ENCODE peak calls at places on chromosomes 2 and 18, in six cellular contexts. P is GM12865, F is GM03348, Y is GF-D8, O is LoVo, D is H9. N is an unnamed sample.

GRCh38 chr2:10538224-10538894 is 90.2 kb upstream of the ODC1 start:
- DNase-seq in D (no peak), P (no peak), F (peak), Y (no peak), O (peak), N (peak)

GRCh38 chr18:49560277-49561126 is 1.4 kb upstream of the LIPG start:
- DNase-seq in P (no peak), O (peak), D (peak), Y (no peak), F (peak), N (no peak)

GRCh38 chr2:69122271-69122670 is 109.3 kb downstream of the ANTXR1 start:
- DNase-seq in O (no peak), F (peak), D (no peak), Y (no peak), P (no peak), N (no peak)

GRCh38 chr18:71919211-71919610 is 624.9 kb downstream of the CBLN2 start:
- DNase-seq in P (no peak), F (no peak), D (no peak), Y (no peak), O (no peak), N (no peak)

GRCh38 chr2:20175267-20175666 is 49.7 kb downstream of the SDC1 start:
- DNase-seq in O (no peak), Y (no peak), F (no peak), P (no peak), D (peak), N (no peak)

GRCh38 chr18:48828713-48829442 is 121.9 kb downstream of the SMAD7 start:
- DNase-seq in O (no peak), Y (no peak), F (no peak), D (peak), P (no peak), N (no peak)

GRCh38 chr2:105243961-105244360 is 2.4 kb downstream of the GPR45 start:
- DNase-seq in P (no peak), Y (no peak), O (no peak), D (peak), F (no peak), N (no peak)

GRCh38 chr2:163601377-163601776 is 134.4 kb downstream of the FIGN start:
- DNase-seq in D (no peak), P (no peak), Y (no peak), F (no peak), O (no peak), N (no peak)

GRCh38 chr18:78771496-78772368 is 207.9 kb upstream of the SALL3 start:
- DNase-seq in P (no peak), D (no peak), F (no peak), Y (no peak), O (no peak), N (no peak)

GRCh38 chr2:185291035-185291647 is 447.5 kb upstream of the FSIP2 start:
- DNase-seq in D (peak), P (peak), Y (peak), F (no peak), O (peak), N (peak)

GRCh38 chr2:176130153-176130916 is 830 bp downstream of the HOXD8 start:
- DNase-seq in D (peak), F (peak), P (no peak), O (peak), Y (no peak), N (no peak)